ENCODE peak calls at places on chromosome 1, in four cellular contexts. D, U, R and W are unnamed samples.

GRCh38 chr1:18354657-18355056 is 126.1 kb upstream of the KLHDC7A start:
- DNase-seq in U (no peak), D (no peak), R (no peak), W (no peak)

GRCh38 chr1:220076861-220077762 is 12.5 kb downstream of the BPNT1 start:
- DNase-seq in U (no peak), R (no peak), D (no peak), W (peak; percentile 74)

GRCh38 chr1:109799445-109799844 is 35.7 kb upstream of the EPS8L3 start:
- DNase-seq in U (no peak), D (no peak), R (no peak), W (no peak)

GRCh38 chr1:245986404-245987221 is 520.5 kb downstream of the SMYD3 start:
- DNase-seq in R (peak; percentile 52), D (no peak), U (no peak), W (peak; percentile 86)

GRCh38 chr1:47189844-47190562 is at the start of gene PDZK1IP1:
- DNase-seq in R (no peak), D (peak; percentile 80), U (no peak), W (peak; percentile 56)

GRCh38 chr1:220487297-220487820 is 40.6 kb upstream of the MARK1 start:
- DNase-seq in R (no peak), D (no peak), U (no peak), W (peak; percentile 47)

GRCh38 chr1:119001181-119002018 is 13.3 kb upstream of the TBX15 start:
- DNase-seq in U (no peak), D (no peak), R (no peak), W (no peak)

GRCh38 chr1:180572745-180573144 is 14.0 kb downstream of the OVAAL start:
- DNase-seq in R (no peak), D (no peak), U (no peak), W (no peak)

GRCh38 chr1:168127493-168127892 is 9.2 kb downstream of the GPR161 start:
- DNase-seq in U (no peak), R (no peak), D (no peak), W (no peak)

GRCh38 chr1:80250573-80251168 is 1244.1 kb upstream of the ADGRL4 start:
- DNase-seq in U (no peak), R (no peak), D (no peak), W (no peak)

GRCh38 chr1:218347316-218347712 is 2.2 kb downstream of the TGFB2 start:
- DNase-seq in U (no peak), D (no peak), R (no peak), W (no peak)

GRCh38 chr1:203325004-203325417 is 19.7 kb downstream of the BTG2 start:
- DNase-seq in U (peak; percentile 94), R (no peak), D (no peak), W (no peak)
- TF ChIP-seq POLR2A in U (peak; percentile 69), R (no peak), D (no peak), W (no peak)

DNA sequence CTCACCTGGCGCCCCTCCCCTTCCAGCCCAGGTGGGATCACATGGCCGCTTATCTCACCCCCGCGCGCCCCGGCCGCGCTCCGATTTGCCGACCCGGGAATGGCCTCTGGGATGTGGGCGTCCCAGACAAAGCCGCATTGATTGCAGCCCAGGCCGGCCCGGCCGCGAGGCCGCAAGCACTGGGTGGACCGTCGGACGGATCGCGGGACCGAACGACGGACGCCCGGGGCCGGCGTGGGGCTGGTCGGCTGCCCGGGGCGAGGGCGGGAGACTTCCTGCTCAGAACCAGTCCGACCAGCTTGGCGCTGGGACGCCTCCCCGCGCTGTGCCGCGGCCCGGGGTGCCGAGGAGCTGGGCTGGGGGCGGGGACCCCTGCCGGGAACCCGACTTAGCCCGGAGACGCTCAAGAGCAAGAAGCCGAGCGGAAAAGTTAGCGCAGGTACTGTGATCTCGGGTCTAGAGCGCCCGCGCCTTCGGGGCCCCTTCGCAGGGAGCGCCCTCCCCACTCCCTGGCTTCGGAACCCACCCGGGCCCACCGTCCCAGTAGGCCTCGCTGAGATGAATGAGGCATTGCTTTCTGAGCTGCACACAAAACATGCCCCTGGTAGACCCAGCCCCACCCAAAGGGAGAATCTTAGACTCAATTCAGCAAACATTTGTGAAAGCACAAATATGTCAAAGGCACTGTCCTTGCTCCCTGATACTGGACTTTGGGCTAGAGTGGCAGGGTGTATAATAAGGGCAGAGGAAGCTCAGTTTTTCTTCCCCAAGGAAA is 415 bp upstream of the LAD1 start:
- DNase-seq in R (no peak), U (no peak), D (no peak), W (no peak)
- TF ChIP-seq POLR2A in R (no peak), U (no peak), D (no peak), W (no peak)

GRCh38 chr1:20661235-20662109 is at the start of gene DDOST:
- DNase-seq in U (peak; percentile 94), R (peak; percentile 92), D (peak; percentile 97), W (peak; percentile 98)
- TF ChIP-seq POLR2A in U (peak; percentile 85), R (peak; percentile 50), D (peak; percentile 66), W (peak; percentile 92)

DNA sequence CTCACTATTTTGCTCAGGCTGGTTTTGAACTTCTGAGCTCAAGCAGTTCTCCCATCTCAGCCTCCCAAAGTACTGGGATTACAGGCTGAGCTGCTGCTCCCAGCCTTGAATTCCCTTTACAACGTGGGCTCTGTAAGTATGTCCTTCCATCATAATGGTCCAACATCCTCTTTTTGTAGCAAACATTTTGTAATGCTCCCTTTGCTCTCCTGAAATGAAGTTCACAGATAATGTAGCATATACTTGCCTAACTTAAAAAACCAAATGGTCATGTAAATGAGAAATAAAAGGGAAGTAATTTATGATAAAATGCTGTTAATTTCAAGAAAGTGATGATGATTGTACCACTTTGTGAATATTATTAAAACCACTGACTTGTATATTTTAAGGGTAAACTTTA is 30.5 kb upstream of the THEM4 start:
- DNase-seq in U (no peak), D (no peak), R (no peak), W (no peak)
- TF ChIP-seq POLR2A in U (no peak), D (no peak), R (no peak), W (no peak)

DNA sequence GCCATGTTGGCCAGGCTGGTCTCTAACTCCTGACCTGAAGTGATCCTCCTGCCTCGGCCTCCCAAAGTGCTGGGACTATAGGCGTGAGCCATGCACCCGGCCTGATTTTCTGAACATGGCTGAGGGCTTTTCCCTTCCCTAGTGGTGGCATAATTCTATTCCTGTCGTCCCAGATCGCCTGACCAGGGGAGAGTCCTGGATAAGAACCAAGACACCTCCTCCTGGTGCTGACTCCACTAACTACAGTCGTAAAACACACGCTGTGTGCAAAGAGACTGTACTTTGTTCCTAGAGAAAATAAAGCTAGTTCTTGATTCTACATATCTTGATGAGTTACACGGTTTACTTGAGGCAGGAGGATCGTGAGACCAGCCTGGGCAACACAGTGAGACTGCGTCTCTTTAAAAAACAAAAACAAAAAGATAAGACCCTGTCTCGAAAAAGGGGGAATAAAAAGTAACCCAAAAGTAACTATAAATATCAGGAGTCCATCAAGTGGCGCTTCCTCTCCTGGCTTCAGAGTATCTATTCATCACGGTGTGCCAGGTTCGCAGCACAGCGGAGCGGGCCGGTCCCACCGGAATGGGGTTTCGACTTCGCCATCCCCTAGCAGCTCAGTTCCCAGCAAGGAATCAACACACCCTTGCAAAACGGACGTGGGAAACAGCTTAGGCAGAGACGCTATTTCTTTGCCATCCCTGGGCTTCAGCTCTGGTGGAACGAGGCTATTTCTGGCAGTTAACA is 973 bp downstream of the SDF4 start:
- DNase-seq in R (peak; percentile 84), D (no peak), U (no peak), W (peak; percentile 55)
- TF ChIP-seq POLR2A in R (no peak), D (no peak), U (no peak), W (no peak)

GRCh38 chr1:84508510-84508909 is 2.1 kb upstream of the GNG5 start:
- DNase-seq in D (no peak), U (no peak), R (no peak), W (no peak)

GRCh38 chr1:84505167-84506001 is 802 bp upstream of the SPATA1 start:
- DNase-seq in U (no peak), R (peak; percentile 24), D (no peak), W (peak; percentile 77)

GRCh38 chr1:84504580-84505021 is 1.6 kb upstream of the SPATA1 start:
- DNase-seq in U (no peak), D (no peak), R (no peak), W (peak; percentile 58)

GRCh38 chr1:84506729-84507453 is 510 bp upstream of the GNG5 start:
- DNase-seq in U (no peak), R (no peak), D (no peak), W (no peak)

GRCh38 chr1:84506002-84506728 is at the start of the genes GNG5 and SPATA1:
- DNase-seq in D (peak; percentile 99), R (peak; percentile 92), U (peak; percentile 85), W (peak; percentile 97)
- TF ChIP-seq POLR2A in D (peak; percentile 72), R (peak; percentile 68), U (peak; percentile 85), W (peak; percentile 81)

DNA sequence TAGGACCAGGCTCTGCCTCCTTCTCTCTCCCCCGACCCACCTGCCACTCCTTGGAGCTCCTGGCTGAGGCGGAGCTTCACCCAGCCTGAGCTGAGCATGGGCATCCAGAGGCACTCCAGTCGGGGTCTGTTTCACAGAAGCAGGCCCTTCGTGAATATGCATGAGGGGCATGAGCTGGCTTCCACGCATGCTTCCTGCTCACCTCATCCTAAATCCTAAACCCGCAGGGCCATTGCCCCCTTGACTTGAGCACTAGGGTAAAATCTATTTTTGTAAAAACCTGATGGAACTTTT is 24.0 kb downstream of the CAPZB start:
- DNase-seq in R (no peak), U (no peak), D (no peak), W (no peak)
- TF ChIP-seq POLR2A in R (no peak), U (no peak), D (no peak), W (no peak)